ENCODE peak calls at places on chromosomes 13 and 19, in eight cellular contexts. S is cardiac fibroblast, P is IMR-90, L is left colon, I is neural crest cell, E is HT-29, N is hypothalamus, G is NCI-H1436. D is an unnamed sample.

GRCh38 chr19:19304186-19304975 is 15.9 kb downstream of the SUGP1 start:
- DNase-seq in S (peak; percentile 19), P (no peak), E (no peak), L (no peak), G (no peak), N (peak; percentile 41), I (no peak), D (no peak)

GRCh38 chr13:62556973-62557372 is 1141.3 kb upstream of the PCDH20 start:
- DNase-seq in G (no peak), L (no peak), I (no peak), P (peak; percentile 8), E (no peak), S (no peak), N (no peak), D (no peak)

GRCh38 chr19:46461537-46461936 is 9.8 kb downstream of the PNMA8A start:
- DNase-seq in N (no peak), E (no peak), L (no peak), P (no peak), S (no peak), I (no peak), G (no peak), D (no peak)

GRCh38 chr13:61414136-61414535 is 1.5 kb downstream of the PCDH20 start:
- DNase-seq in P (no peak), G (no peak), S (no peak), E (no peak), N (no peak), L (peak; percentile 3), I (no peak), D (no peak)

GRCh38 chr19:19539738-19540703 is 2.0 kb downstream of the CILP2 start:
- DNase-seq in I (no peak), S (peak; percentile 67), P (peak; percentile 46), E (no peak), N (no peak), G (no peak), L (peak; percentile 83), D (no peak)

GRCh38 chr13:47875206-47875605 is 125.9 kb downstream of the SUCLA2 start:
- DNase-seq in I (no peak), E (no peak), G (no peak), S (no peak), N (no peak), P (no peak), L (no peak), D (no peak)

GRCh38 chr13:79119578-79120107 is 286.4 kb downstream of the RBM26 start:
- DNase-seq in I (no peak), L (no peak), G (no peak), S (no peak), N (no peak), E (no peak), P (no peak), D (no peak)

GRCh38 chr13:26923824-26924605 is 163.4 kb upstream of the GPR12 start:
- DNase-seq in N (no peak), G (no peak), I (no peak), L (no peak), E (no peak), S (peak; percentile 92), P (peak; percentile 34), D (no peak)

GRCh38 chr13:34617684-34618083 is 324.4 kb upstream of the NBEA start:
- DNase-seq in E (no peak), P (no peak), N (no peak), L (no peak), S (no peak), G (no peak), I (no peak), D (no peak)

GRCh38 chr13:76852991-76853390 is 33.2 kb downstream of the KCTD12 start:
- DNase-seq in P (peak; percentile 59), I (no peak), G (no peak), L (no peak), S (peak; percentile 76), E (no peak), N (no peak), D (no peak)

GRCh38 chr13:107518292-107518691 is 697.0 kb downstream of the LIG4 start:
- DNase-seq in I (no peak), E (peak; percentile 18), S (peak; percentile 10), N (no peak), G (no peak), P (peak; percentile 48), L (no peak), D (no peak)

D was measured in SK-MEL-5.